ENCODE peak calls at places on chromosomes 7 and 10, in ten cellular contexts. G is breast epithelium, Z is cardiac muscle cell, N is aorta, X is BE2C, E is HFF-Myc, A is brain microvascular endothelial cell, B is endothelial cell of umbilical vein, F is mammary epithelial cell, U is uterus. I is an unnamed sample.

GRCh38 chr10:70320751-70321150 is 36.9 kb upstream of the NPFFR1 start:
- DNase-seq in E (no peak), G (no peak), N (no peak), Z (no peak), X (no peak), B (no peak), F (no peak), A (no peak), U (no peak), I (no peak)

GRCh38 chr10:9015005-9015404 is 960.5 kb downstream of the GATA3 start:
- DNase-seq in X (no peak), E (no peak), N (no peak), F (peak), A (no peak), Z (no peak), G (no peak), B (no peak), U (no peak), I (no peak)

GRCh38 chr7:116532102-116532501 is 7.3 kb downstream of the CAV1 start:
- DNase-seq in G (no peak), B (no peak), A (no peak), N (no peak), X (no peak), E (no peak), F (no peak), U (no peak), Z (no peak), I (no peak)

GRCh38 chr10:30510184-30510931 is 76.4 kb downstream of the MAP3K8 start:
- DNase-seq in G (no peak), A (peak), X (no peak), B (no peak), Z (no peak), U (peak), F (peak), E (no peak), N (peak), I (no peak)

GRCh38 chr10:7818295-7819125 is at the start of gene TAF3:
- DNase-seq in X (peak), U (peak), F (peak), B (peak), G (peak), A (peak), N (peak), E (peak), Z (peak), I (peak)

GRCh38 chr10:72013202-72013945 is 49.2 kb downstream of the CHST3 start:
- DNase-seq in B (no peak), X (peak), U (no peak), Z (no peak), E (no peak), F (no peak), G (no peak), A (no peak), N (no peak), I (no peak)

GRCh38 chr10:119439922-119440321 is 102.6 kb downstream of the RGS10 start:
- DNase-seq in G (no peak), E (no peak), N (no peak), F (no peak), U (no peak), A (no peak), B (no peak), X (no peak), Z (no peak), I (no peak)

GRCh38 chr7:128881458-128882125 is 18.9 kb downstream of the ATP6V1F start:
- DNase-seq in Z (no peak), N (no peak), G (no peak), U (no peak), X (peak), A (no peak), F (no peak), E (no peak), B (no peak), I (no peak)

GRCh38 chr10:108166401-108166800 is 1001.9 kb upstream of the SORCS1 start:
- DNase-seq in U (no peak), Z (no peak), G (no peak), X (no peak), A (no peak), N (no peak), B (no peak), E (no peak), F (peak), I (no peak)

GRCh38 chr10:9823268-9823930 is 1194.3 kb upstream of the CELF2 start:
- DNase-seq in N (no peak), X (no peak), U (no peak), Z (no peak), G (no peak), E (no peak), A (no peak), B (no peak), F (no peak), I (no peak)

DNA sequence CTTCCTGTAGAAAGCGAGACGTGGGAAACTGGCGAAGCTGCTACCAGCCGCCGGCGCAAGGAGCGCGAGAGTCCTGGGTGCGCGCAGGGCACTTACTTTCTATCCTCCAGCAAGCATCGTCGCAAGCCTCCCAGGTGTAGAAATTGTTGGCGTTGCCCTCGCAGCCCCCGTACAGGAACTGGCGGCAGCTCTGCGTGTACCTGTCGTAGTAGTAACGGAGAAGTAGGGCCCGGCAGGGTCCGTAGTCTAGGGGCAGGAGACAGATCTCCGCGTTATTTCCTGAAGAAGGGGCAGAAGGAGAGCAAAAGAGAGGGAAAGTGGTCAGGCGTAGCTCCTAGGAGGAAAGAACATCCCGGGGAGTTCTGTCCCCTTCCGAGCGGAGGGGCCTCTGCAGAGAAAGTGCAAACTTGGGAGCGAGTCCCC is 501 bp downstream of the TFPI2 start:
- DNase-seq in X (peak), U (peak), B (peak), F (peak), Z (peak), A (peak), N (peak), G (no peak), E (no peak), I (no peak)
- H3K4me3 ChIP-seq in X (no peak), U (peak), B (peak), F (peak), Z (peak), A (peak), N (peak), G (peak), E (peak), I (peak)

DNA sequence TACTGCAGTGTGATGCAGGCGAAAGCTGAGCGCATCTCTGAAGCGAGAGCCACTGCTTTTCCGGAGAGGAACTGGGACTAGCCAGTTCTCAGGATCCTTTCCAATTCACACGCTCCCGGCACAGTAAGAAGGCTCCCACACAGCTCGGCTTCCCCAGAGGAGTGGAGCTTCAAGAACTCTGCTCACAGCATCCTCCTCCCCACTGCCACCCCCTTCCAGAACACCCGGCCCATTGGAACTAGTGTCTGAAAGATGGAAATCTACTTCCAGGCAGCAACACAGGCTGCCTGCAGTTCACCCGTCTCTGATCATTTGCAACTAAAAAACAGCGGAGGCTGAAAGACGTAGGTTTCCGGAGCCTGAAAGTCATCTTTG is at the start of gene DGKB:
- DNase-seq in F (no peak), N (no peak), Z (peak), E (no peak), B (peak), U (peak), A (peak), G (no peak), X (peak), I (no peak)
- H3K4me3 ChIP-seq in F (no peak), N (no peak), Z (peak), E (no peak), B (peak), U (peak), A (peak), G (peak), X (peak), I (peak)

GRCh38 chr10:132850896-132851295 is 64.9 kb upstream of the NKX6-2 start:
- DNase-seq in Z (no peak), G (no peak), F (no peak), X (no peak), U (peak), E (no peak), A (no peak), N (peak), B (no peak), I (no peak)

GRCh38 chr10:132850246-132850645 is 64.3 kb upstream of the NKX6-2 start:
- DNase-seq in U (peak), E (no peak), B (no peak), X (no peak), A (no peak), G (no peak), Z (no peak), F (no peak), N (peak), I (no peak)

GRCh38 chr10:132848951-132849545 is 63.1 kb upstream of the NKX6-2 start:
- DNase-seq in Z (no peak), G (peak), U (peak), F (no peak), B (no peak), N (peak), X (no peak), E (no peak), A (no peak), I (no peak)

GRCh38 chr10:132849546-132850031 is 63.6 kb upstream of the NKX6-2 start:
- DNase-seq in F (no peak), U (peak), N (peak), Z (no peak), E (no peak), G (peak), B (no peak), A (no peak), X (no peak), I (no peak)

GRCh38 chr10:132851451-132851850 is 65.5 kb upstream of the NKX6-2 start:
- DNase-seq in G (no peak), E (no peak), X (no peak), B (no peak), U (no peak), Z (no peak), A (no peak), F (no peak), N (no peak), I (no peak)
- H3K4me3 ChIP-seq in G (no peak), E (no peak), X (no peak), B (no peak), U (no peak), Z (no peak), A (no peak), F (no peak), N (no peak), I (no peak)

GRCh38 chr7:23347682-23348180 is 48.6 kb downstream of the MALSU1 start:
- DNase-seq in N (no peak), X (no peak), G (no peak), E (peak), Z (no peak), F (peak), A (peak), B (peak), U (no peak), I (no peak)
- H3K4me3 ChIP-seq in N (no peak), X (no peak), G (no peak), E (peak), Z (no peak), F (no peak), A (peak), B (peak), U (no peak), I (no peak)

GRCh38 chr10:127148933-127149220 is 47.5 kb downstream of the INSYN2A start:
- DNase-seq in F (peak), X (no peak), U (no peak), Z (no peak), E (no peak), N (no peak), A (peak), G (no peak), B (no peak), I (peak)
- H3K4me3 ChIP-seq in F (no peak), X (no peak), U (no peak), Z (no peak), E (peak), N (no peak), A (peak), G (no peak), B (no peak), I (no peak)

GRCh38 chr7:121329460-121330052 is 756 bp downstream of the WNT16 start:
- DNase-seq in X (no peak), G (no peak), E (no peak), N (no peak), U (peak), Z (peak), F (peak), A (no peak), B (no peak), I (no peak)
- H3K4me3 ChIP-seq in X (no peak), G (peak), E (peak), N (no peak), U (peak), Z (peak), F (peak), A (peak), B (no peak), I (peak)

GRCh38 chr10:101132636-101133473 is 1.8 kb downstream of the TLX1 start:
- DNase-seq in U (no peak), X (no peak), A (no peak), Z (no peak), N (no peak), G (no peak), E (no peak), F (no peak), B (no peak), I (no peak)

GRCh38 chr10:101134299-101135127 is 3.4 kb downstream of the TLX1 start:
- DNase-seq in Z (no peak), F (no peak), G (no peak), X (no peak), N (no peak), U (no peak), B (no peak), A (no peak), E (no peak), I (no peak)

GRCh38 chr10:101131962-101132635 is 999 bp downstream of the TLX1 start:
- DNase-seq in N (no peak), G (no peak), A (no peak), X (no peak), B (no peak), Z (no peak), E (no peak), U (no peak), F (no peak), I (no peak)

GRCh38 chr10:101135151-101136006 is 4.3 kb downstream of the TLX1 start:
- DNase-seq in Z (no peak), A (no peak), B (no peak), N (no peak), U (no peak), X (no peak), G (no peak), F (no peak), E (no peak), I (no peak)

GRCh38 chr10:101133489-101134298 is 2.6 kb downstream of the TLX1 start:
- DNase-seq in X (no peak), N (no peak), A (no peak), Z (no peak), U (no peak), F (no peak), B (no peak), G (no peak), E (no peak), I (no peak)
- H3K4me3 ChIP-seq in X (no peak), N (no peak), A (no peak), Z (no peak), U (no peak), F (no peak), B (no peak), G (no peak), E (no peak), I (no peak)